ENCODE peak calls at places on chromosomes 12 and 14, in eight cellular contexts. L, H, Q, O, F, J, I and T are unnamed samples.

GRCh38 chr12:67630373-67631088 is 18.0 kb upstream of the DYRK2 start:
- DNase-seq in L (no peak), H (peak), Q (peak), O (peak), F (no peak), J (peak), I (peak), T (no peak)

GRCh38 chr12:49626836-49627235 is 3.5 kb downstream of the PRPF40B start:
- DNase-seq in L (no peak), H (no peak), Q (peak), O (no peak), F (no peak), J (peak), I (no peak), T (no peak)

GRCh38 chr12:124877423-124877822 is 13.8 kb upstream of the SCARB1 start:
- DNase-seq in L (no peak), H (no peak), Q (no peak), O (no peak), F (no peak), J (no peak), I (no peak), T (no peak)

GRCh38 chr12:106841471-106842302 is 67.2 kb downstream of the RIC8B start:
- DNase-seq in L (no peak), H (peak), Q (peak), O (no peak), F (no peak), J (no peak), I (peak), T (peak)

GRCh38 chr12:6330192-6330591 is 11.7 kb downstream of the TNFRSF1A start:
- DNase-seq in L (no peak), H (no peak), Q (no peak), O (no peak), F (no peak), J (no peak), I (no peak), T (no peak)

GRCh38 chr12:51961834-51962233 is 10.3 kb downstream of the ACVR1B start:
- DNase-seq in L (no peak), H (no peak), Q (no peak), O (no peak), F (no peak), J (peak), I (no peak), T (no peak)

GRCh38 chr14:101072070-101072469 is 168.5 kb upstream of the RTL1 start:
- DNase-seq in L (no peak), H (no peak), Q (no peak), O (no peak), F (no peak), J (no peak), I (no peak), T (no peak)

GRCh38 chr12:131775124-131775903 is 52.9 kb upstream of the MMP17 start:
- DNase-seq in L (no peak), H (no peak), Q (no peak), O (no peak), F (no peak), J (no peak), I (no peak), T (no peak)

GRCh38 chr12:126899926-126900792 is 1366.8 kb upstream of the TMEM132C start:
- DNase-seq in L (no peak), H (no peak), Q (no peak), O (no peak), F (no peak), J (no peak), I (no peak), T (no peak)

GRCh38 chr14:92649934-92650545 is 98.4 kb downstream of the LGMN start:
- DNase-seq in L (peak), H (peak), Q (no peak), O (no peak), F (no peak), J (peak), I (no peak), T (no peak)

GRCh38 chr12:40451661-40452060 is 226.9 kb downstream of the LRRK2 start:
- DNase-seq in L (no peak), H (no peak), Q (no peak), O (no peak), F (no peak), J (no peak), I (no peak), T (no peak)

GRCh38 chr12:17030338-17030737 is 424.4 kb upstream of the LMO3 start:
- DNase-seq in L (no peak), H (no peak), Q (no peak), O (no peak), F (no peak), J (no peak), I (no peak), T (no peak)

GRCh38 chr12:17028348-17028747 is 422.4 kb upstream of the LMO3 start:
- DNase-seq in L (no peak), H (no peak), Q (peak), O (no peak), F (no peak), J (no peak), I (no peak), T (no peak)
- TF ChIP-seq CTCF in L (no peak), H (no peak), Q (peak), O (peak), F (no peak), J (no peak), I (no peak), T (no peak)

GRCh38 chr12:90945070-90945649 is 9.8 kb downstream of the CCER1 start:
- DNase-seq in L (no peak), H (peak), Q (no peak), O (no peak), F (no peak), J (no peak), I (no peak), T (no peak)
- TF ChIP-seq CTCF in L (peak), H (no peak), Q (peak), O (peak), F (peak), J (no peak), I (peak), T (peak)

GRCh38 chr12:93442411-93443340 is 929 bp upstream of the UBE2N start:
- DNase-seq in L (no peak), H (no peak), Q (peak), O (no peak), F (no peak), J (no peak), I (no peak), T (no peak)
- TF ChIP-seq CTCF in L (no peak), H (no peak), Q (no peak), O (no peak), F (no peak), J (no peak), I (no peak), T (no peak)

DNA sequence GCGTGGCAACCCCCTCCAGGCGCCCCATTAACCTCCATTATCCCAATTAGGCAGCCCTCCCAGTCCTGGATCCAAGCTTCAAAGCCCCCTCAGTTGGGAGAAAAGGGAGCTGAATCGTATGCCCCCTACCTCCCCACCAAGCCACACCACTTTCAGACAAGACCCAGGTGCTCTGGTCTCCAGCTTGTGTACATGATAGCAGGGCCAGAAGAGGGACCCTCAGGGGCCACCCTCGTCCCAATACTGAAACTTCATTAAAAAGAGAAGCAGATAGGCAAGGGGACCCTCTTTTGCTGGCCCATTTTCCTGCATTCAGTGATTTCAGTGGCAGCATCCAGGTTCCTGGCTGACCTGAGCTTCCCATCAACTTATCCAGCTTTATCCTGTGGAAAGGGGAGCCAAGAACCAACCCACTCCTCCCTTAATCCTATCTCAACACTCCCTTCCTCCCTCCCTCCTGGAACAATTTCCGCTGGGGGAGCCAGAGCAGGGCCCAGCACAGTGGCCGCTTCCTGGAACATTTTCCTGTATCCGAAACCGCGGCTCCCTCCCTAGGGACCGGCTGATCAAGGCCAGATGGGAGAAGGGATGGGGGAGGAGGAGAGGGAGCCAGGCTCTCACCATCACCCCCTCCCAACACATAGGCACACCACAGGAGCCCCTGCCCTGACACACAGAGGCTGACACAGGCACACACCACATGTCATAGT is 9.5 kb upstream of the SP7 start:
- DNase-seq in L (peak), H (peak), Q (peak), O (no peak), F (no peak), J (peak), I (no peak), T (no peak)
- TF ChIP-seq CTCF in L (peak), H (no peak), Q (no peak), O (no peak), F (peak), J (no peak), I (peak), T (no peak)

GRCh38 chr12:118299791-118300460 is 72.8 kb downstream of the TAOK3 start:
- DNase-seq in L (no peak), H (peak), Q (no peak), O (no peak), F (no peak), J (no peak), I (no peak), T (no peak)
- TF ChIP-seq CTCF in L (no peak), H (no peak), Q (no peak), O (no peak), F (no peak), J (no peak), I (no peak), T (no peak)

DNA sequence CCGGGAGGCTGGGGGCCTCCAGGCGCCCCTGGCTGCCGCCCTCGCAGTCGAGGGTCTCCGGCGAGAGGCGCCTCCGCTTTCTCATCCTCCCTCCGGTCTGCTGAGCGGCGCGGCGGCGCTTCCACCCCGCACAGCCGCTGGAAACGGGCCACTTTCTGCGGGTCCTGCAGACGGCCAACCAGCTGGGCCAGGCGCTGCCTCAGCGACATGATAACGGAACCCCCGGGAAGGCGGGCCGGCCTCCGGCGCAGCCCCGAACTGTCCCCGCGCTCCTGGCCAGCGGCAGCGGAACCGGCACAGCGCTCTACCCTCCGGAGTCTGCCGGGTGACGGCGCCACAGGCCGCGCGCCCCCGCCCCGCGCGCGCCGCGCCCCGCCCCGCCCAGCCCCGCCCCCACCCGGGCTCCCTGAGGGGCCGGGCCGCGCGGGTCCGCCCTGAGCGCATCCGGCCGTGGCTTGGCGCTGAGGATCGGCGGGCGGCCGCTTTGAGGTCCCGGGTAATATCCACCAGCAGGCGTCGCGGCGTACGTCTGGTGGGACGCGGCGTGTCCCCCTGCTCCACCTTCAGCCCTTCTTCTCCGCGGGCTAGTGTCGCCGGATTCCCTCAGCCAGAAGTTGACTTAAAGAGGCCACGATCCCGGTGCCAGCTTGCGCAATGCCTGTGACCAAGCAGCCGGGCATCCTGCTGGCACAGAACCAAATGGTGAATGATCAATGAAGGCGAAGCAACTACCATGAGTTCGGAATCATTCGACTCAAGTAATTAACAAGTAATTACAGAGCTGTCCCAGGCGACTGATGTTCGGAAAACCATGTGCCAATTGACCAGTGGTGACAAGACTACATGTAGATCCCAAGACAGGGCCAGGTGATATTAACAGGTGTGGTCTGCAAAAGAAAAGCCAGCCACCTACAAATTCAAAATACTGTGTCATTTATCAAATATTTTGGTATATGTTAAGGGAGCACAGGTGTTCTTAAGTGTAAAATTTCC is at the start of gene SGPP1:
- DNase-seq in L (peak), H (peak), Q (peak), O (peak), F (peak), J (peak), I (peak), T (peak)
- TF ChIP-seq CTCF in L (peak), H (peak), Q (peak), O (no peak), F (peak), J (no peak), I (peak), T (peak)

GRCh38 chr12:117576053-117576452 is 214.6 kb upstream of the NOS1 start:
- DNase-seq in L (no peak), H (no peak), Q (no peak), O (no peak), F (no peak), J (no peak), I (no peak), T (no peak)
- TF ChIP-seq CTCF in L (no peak), H (no peak), Q (no peak), O (no peak), F (no peak), J (no peak), I (no peak), T (no peak)

DNA sequence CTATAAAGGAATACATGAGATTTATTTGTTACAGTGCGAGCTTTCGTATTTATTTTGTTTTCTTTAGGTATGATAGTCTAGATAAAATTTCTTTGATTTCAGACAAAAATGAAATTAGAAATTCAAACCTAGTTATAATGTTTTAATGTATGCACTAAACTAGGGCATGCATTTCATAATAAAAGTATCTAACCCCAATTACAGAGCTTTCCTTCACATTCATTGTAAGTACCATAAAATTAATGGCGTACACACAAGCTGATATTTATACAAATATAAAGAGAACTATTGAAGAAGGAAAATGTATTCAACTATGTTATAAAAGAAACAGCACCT is 120.2 kb downstream of the GXYLT1 start:
- DNase-seq in L (no peak), H (no peak), Q (no peak), O (no peak), F (no peak), J (no peak), I (no peak), T (no peak)
- TF ChIP-seq CTCF in L (peak), H (no peak), Q (no peak), O (no peak), F (no peak), J (no peak), I (peak), T (no peak)